ENCODE peak calls at places on chromosomes 6 and 20, in nine cellular contexts. W is cardiac muscle cell, E is uterus, G is brain microvascular endothelial cell, X is NT2/D1, F is colonic mucosa, I is transverse colon, U is fibroblast of the aortic adventitia, S is NB4. H is an unnamed sample.

GRCh38 chr6:163572612-163573011 is 158.1 kb downstream of the QKI start:
- DNase-seq in W (peak; percentile 31), E (no peak), G (no peak), X (no peak), F (no peak), I (no peak), U (no peak), S (peak; percentile 51), H (no peak)

GRCh38 chr6:134468633-134469032 is 150.7 kb upstream of the SGK1 start:
- DNase-seq in W (no peak), E (no peak), G (no peak), X (no peak), F (no peak), I (no peak), U (no peak), S (no peak), H (no peak)

GRCh38 chr6:125474061-125474460 is 172.3 kb upstream of the HDDC2 start:
- DNase-seq in W (no peak), E (no peak), G (no peak), X (no peak), F (no peak), I (no peak), U (peak; percentile 61), S (no peak), H (no peak)

GRCh38 chr6:41014780-41015179 is 24.2 kb downstream of the UNC5CL start:
- DNase-seq in W (no peak), E (no peak), G (no peak), X (no peak), F (no peak), I (no peak), U (no peak), S (no peak), H (no peak)

GRCh38 chr6:122717350-122717749 is 62.2 kb upstream of the FABP7 start:
- DNase-seq in W (no peak), E (no peak), G (peak; percentile 43), X (peak; percentile 22), F (no peak), I (no peak), U (peak; percentile 78), S (no peak), H (no peak)

GRCh38 chr6:47306887-47307286 is 2.8 kb downstream of the TNFRSF21 start:
- DNase-seq in W (peak; percentile 18), E (no peak), G (no peak), X (no peak), F (no peak), I (no peak), U (peak; percentile 26), S (no peak), H (peak; percentile 45)

GRCh38 chr20:51497542-51498467 is 44.7 kb downstream of the NFATC2 start:
- DNase-seq in W (peak; percentile 52), E (no peak), G (no peak), X (no peak), F (no peak), I (no peak), U (peak; percentile 26), S (peak; percentile 80), H (no peak)

GRCh38 chr20:41249781-41250281 is 67.7 kb downstream of the ZHX3 start:
- DNase-seq in W (peak; percentile 69), E (peak; percentile 50), G (peak; percentile 45), X (peak; percentile 42), F (no peak), I (no peak), U (peak; percentile 29), S (peak; percentile 19), H (no peak)

GRCh38 chr6:36523451-36523850 is 23.8 kb downstream of the STK38 start:
- DNase-seq in W (no peak), E (no peak), G (no peak), X (no peak), F (no peak), I (no peak), U (no peak), S (no peak), H (no peak)

GRCh38 chr6:36525346-36525745 is 21.9 kb downstream of the STK38 start:
- DNase-seq in W (no peak), E (no peak), G (no peak), X (no peak), F (no peak), I (no peak), U (no peak), S (no peak), H (no peak)

GRCh38 chr6:36524871-36525270 is 22.4 kb downstream of the STK38 start:
- DNase-seq in W (no peak), E (no peak), G (no peak), X (no peak), F (no peak), I (no peak), U (no peak), S (no peak), H (no peak)

GRCh38 chr6:36526066-36526465 is 21.2 kb downstream of the STK38 start:
- DNase-seq in W (peak; percentile 16), E (no peak), G (no peak), X (no peak), F (no peak), I (no peak), U (no peak), S (no peak), H (no peak)

DNA sequence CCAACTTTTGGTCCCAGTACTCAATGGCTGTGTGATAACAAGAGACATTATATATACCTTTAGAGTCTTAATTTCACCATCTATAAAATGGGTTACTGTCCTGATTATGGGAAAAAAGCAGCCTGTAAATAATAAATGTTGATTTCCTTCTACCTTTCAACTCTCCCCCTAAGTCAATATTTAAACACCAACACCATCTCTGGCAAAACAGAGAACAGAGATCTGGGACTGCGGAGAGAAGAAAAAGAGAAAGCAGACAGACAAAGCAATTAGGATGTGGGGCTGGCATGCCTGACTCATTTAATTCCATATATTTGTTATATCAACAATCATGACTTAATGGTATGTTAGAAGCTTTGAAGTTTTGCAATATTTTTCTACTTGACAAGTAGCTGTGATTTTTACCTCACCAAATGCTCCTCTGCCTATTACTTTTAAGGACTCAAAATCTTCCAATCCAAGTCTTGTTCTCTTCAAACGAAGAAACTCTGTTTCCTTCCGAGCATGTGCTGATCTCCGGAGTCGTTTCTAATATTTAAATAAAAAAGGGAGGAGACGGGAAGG is 23.3 kb downstream of the STK38 start:
- DNase-seq in W (no peak), E (no peak), G (no peak), X (no peak), F (no peak), I (no peak), U (no peak), S (no peak), H (no peak)
- H3K4me3 ChIP-seq in W (no peak overlapping the region), E (no peak overlapping the region), G (no peak overlapping the region), X (no peak overlapping the region), F (no peak overlapping the region), I (no peak overlapping the region), U (no peak overlapping the region), S (no peak overlapping the region), H (no peak overlapping the region)

DNA sequence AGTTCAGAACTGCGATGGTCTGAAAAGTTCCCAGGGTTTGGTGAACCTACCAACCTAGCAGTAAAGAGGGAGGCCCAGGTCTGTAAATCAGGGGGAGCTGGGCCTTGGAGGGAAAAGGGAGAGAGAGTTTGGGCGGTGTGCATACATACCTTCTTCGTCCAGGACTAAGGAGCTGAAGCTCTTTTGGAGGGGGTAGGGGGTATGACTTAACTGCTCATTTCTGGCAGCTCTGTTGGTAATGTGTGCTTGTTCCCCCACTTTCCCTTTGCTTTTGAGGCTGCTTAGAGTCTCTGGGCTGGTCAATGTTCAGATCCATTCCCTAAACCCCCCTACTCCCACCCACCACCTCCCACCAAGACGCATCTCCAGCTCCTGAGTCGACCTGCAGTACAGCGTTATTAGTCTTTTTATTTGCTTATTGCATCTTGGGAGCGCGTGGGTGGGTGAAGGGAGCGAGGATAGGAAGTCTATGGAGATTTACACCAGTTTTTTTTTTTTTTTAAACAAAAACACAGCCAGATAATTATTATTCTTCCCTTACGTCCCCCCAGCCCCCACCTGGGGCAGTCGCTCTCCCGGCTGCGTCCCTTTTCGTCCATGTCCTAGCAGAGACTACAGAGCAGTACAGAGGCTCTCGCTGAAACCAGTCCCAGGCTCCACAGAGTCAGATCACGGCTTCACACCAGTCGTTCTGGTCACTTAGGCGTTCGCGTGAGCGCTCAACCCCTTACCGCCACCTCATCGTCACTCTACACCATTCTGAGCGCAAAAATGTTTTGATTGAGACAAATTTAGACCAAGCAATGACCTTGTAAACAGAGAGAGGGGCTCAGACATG is 894 bp upstream of the PRRT1 start:
- DNase-seq in W (peak; percentile 31), E (no peak), G (peak; percentile 58), X (no peak), F (no peak), I (no peak), U (peak; percentile 35), S (no peak), H (no peak)
- H3K4me3 ChIP-seq in W (peak overlapping the region; percentile 63), E (peak overlapping the region; percentile 86), G (peak overlapping the region; percentile 86), X (peak overlapping the region; percentile 84), F (peak overlapping the region; percentile 60), I (peak overlapping the region; percentile 71), U (peak overlapping the region; percentile 75), S (no peak overlapping the region), H (peak overlapping the region; percentile 82)

GRCh38 chr6:5125152-5126006 is 40.2 kb downstream of the PPP1R3G start:
- DNase-seq in W (peak; percentile 65), E (no peak), G (peak; percentile 83), X (no peak), F (no peak), I (no peak), U (peak; percentile 42), S (no peak), H (no peak)

GRCh38 chr6:5126214-5126613 is 41.1 kb downstream of the PPP1R3G start:
- DNase-seq in W (peak; percentile 82), E (no peak), G (peak; percentile 84), X (no peak), F (no peak), I (no peak), U (peak; percentile 83), S (no peak), H (no peak)

GRCh38 chr6:5130135-5130866 is 45.2 kb downstream of the PPP1R3G start:
- DNase-seq in W (no peak), E (no peak), G (no peak), X (no peak), F (no peak), I (no peak), U (no peak), S (no peak), H (no peak)

GRCh38 chr6:5127106-5127687 is 42.1 kb downstream of the PPP1R3G start:
- DNase-seq in W (no peak), E (no peak), G (no peak), X (no peak), F (no peak), I (no peak), U (no peak), S (no peak), H (no peak)

DNA sequence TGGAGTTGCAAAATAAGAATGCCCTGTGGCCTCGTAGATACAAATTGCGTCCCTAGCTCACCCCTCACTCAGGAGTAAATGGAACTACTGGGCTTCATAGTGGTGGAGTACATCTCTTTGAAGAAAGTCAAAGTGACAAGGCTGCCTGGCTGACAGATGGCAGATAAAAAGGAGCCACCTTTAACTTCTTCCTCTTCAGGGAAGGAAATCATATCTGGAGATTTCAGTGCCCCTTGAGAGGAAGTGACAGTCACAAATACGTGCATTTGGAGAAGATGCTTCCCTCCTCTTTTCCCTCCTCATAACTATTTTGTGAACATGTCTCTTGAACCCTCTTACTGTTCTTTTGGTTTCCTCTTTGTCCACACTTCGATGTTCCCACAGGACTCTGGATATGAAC is 43.2 kb downstream of the PPP1R3G start:
- DNase-seq in W (no peak), E (no peak), G (no peak), X (no peak), F (no peak), I (no peak), U (no peak), S (no peak), H (no peak)
- H3K4me3 ChIP-seq in W (no peak overlapping the region), E (no peak overlapping the region), G (no peak overlapping the region), X (no peak overlapping the region), F (no peak overlapping the region), I (no peak overlapping the region), U (no peak overlapping the region), S (no peak overlapping the region), H (no peak overlapping the region)

DNA sequence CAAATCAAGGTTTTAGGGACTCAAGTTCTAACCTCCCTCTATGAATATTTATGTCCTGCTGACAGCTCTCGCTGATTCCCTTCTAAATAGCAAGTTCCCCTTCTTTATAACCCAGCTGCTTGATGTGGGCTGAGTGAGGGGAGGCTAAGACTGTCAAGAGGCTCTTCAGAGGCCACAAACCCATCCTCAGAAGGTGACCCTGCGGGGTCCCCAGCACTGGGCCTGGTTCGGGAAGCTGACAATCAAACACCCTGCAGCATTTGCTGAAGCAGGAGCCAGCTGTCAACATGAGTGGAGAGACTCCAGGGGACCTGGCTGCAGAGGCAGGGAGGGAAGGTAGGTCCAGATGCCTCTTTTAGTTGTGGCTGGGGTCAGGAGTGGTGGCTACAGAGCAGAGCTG is 11.8 kb downstream of the CCDC167 start:
- DNase-seq in W (no peak), E (no peak), G (no peak), X (no peak), F (no peak), I (no peak), U (no peak), S (no peak), H (no peak)
- H3K4me3 ChIP-seq in W (no peak overlapping the region), E (no peak overlapping the region), G (no peak overlapping the region), X (no peak overlapping the region), F (no peak overlapping the region), I (no peak overlapping the region), U (no peak overlapping the region), S (no peak overlapping the region), H (no peak overlapping the region)

H was measured in esophagus muscularis mucosa.